ENCODE peak calls at places on chromosomes 12 and 14, in eight cellular contexts. W is HCT116, F is bronchial epithelial cell, V is AG10803, N is left ventricle myocardium inferior, O is neural progenitor cell, B is stomach, P is body of pancreas. G is an unnamed sample.

GRCh38 chr12:24719293-24719721 is 229.6 kb downstream of the BCAT1 start:
- DNase-seq in O (no peak), W (no peak), F (peak), B (no peak), P (no peak), V (peak), N (no peak), G (peak)

GRCh38 chr12:29320295-29321090 is 60.5 kb downstream of the ERGIC2 start:
- DNase-seq in V (peak), W (no peak), O (no peak), N (no peak), B (no peak), F (peak), P (no peak), G (peak)

GRCh38 chr12:127150028-127150427 is 1116.9 kb upstream of the TMEM132C start:
- DNase-seq in V (no peak), W (no peak), B (no peak), N (no peak), P (no peak), O (no peak), F (no peak), G (no peak)

GRCh38 chr14:69797573-69798338 is 715 bp upstream of the SLC10A1 start:
- DNase-seq in N (no peak), O (no peak), V (no peak), B (peak), W (no peak), F (no peak), P (no peak), G (no peak)

GRCh38 chr12:19138551-19139344 is 9.2 kb downstream of the PLEKHA5 start:
- DNase-seq in P (no peak), O (peak), W (no peak), F (peak), B (no peak), N (no peak), V (no peak), G (peak)

GRCh38 chr14:79971330-79971729 is 240.0 kb downstream of the DIO2 start:
- DNase-seq in V (peak), B (no peak), N (no peak), W (no peak), O (no peak), F (peak), P (no peak), G (peak)

GRCh38 chr12:65728348-65728912 is 95.9 kb upstream of the HMGA2 start:
- DNase-seq in P (no peak), V (no peak), W (no peak), O (no peak), N (no peak), F (peak), B (no peak), G (no peak)

GRCh38 chr12:6182279-6182898 is 17.8 kb upstream of the CD9 start:
- DNase-seq in F (peak), O (no peak), W (no peak), V (peak), P (peak), N (peak), B (peak), G (peak)

GRCh38 chr12:45216983-45217485 is 1.1 kb downstream of the ANO6 start:
- DNase-seq in V (peak), F (peak), N (no peak), P (no peak), W (no peak), O (no peak), B (no peak), G (peak)

GRCh38 chr14:54343276-54344121 is 53.3 kb upstream of the CDKN3 start:
- DNase-seq in V (no peak), N (no peak), B (no peak), O (peak), W (no peak), F (no peak), P (no peak), G (peak)

GRCh38 chr12:19031032-19031431 is 98.5 kb upstream of the PLEKHA5 start:
- DNase-seq in V (peak), P (no peak), F (peak), O (no peak), B (no peak), W (peak), N (no peak), G (peak)

GRCh38 chr14:55731881-55732498 is 152.0 kb downstream of the KTN1 start:
- DNase-seq in B (peak), N (no peak), V (peak), F (no peak), P (peak), W (peak), O (peak), G (peak)

GRCh38 chr14:34449819-34450541 is 12.1 kb downstream of the SPTSSA start:
- DNase-seq in P (no peak), N (no peak), V (no peak), W (no peak), F (no peak), B (no peak), O (no peak), G (no peak)

GRCh38 chr12:52204095-52204930 is 12.5 kb upstream of the KRT80 start:
- DNase-seq in W (no peak), B (no peak), N (no peak), F (peak), P (peak), V (no peak), O (no peak), G (no peak)

GRCh38 chr12:6700646-6701051 is at the start of gene PIANP:
- DNase-seq in B (peak), O (peak), N (peak), V (peak), W (no peak), F (no peak), P (peak), G (peak)

GRCh38 chr12:26520154-26520553 is 312.8 kb downstream of the ITPR2 start:
- DNase-seq in W (no peak), O (no peak), V (no peak), B (no peak), F (no peak), P (no peak), N (no peak), G (no peak)

GRCh38 chr14:96150214-96150613 is 54.4 kb upstream of the BDKRB2 start:
- DNase-seq in F (no peak), W (no peak), N (no peak), P (no peak), O (no peak), V (no peak), B (no peak), G (no peak)

GRCh38 chr14:68182492-68182891 is 362.9 kb downstream of the RAD51B start:
- DNase-seq in P (no peak), V (no peak), B (no peak), N (no peak), F (no peak), O (no peak), W (no peak), G (no peak)

GRCh38 chr12:124917135-124917840 is 2.8 kb upstream of the UBC start:
- DNase-seq in F (peak), N (peak), P (peak), W (peak), O (peak), B (peak), V (peak), G (peak)

GRCh38 chr14:93303659-93304058 is 29.2 kb downstream of the BTBD7 start:
- DNase-seq in F (no peak), O (no peak), W (no peak), P (no peak), N (peak), V (no peak), B (no peak), G (no peak)

GRCh38 chr12:1357171-1357570 is 237.2 kb downstream of the FBXL14 start:
- DNase-seq in B (no peak), P (no peak), W (no peak), O (no peak), F (no peak), V (peak), N (no peak), G (peak)

GRCh38 chr12:71958056-71958455 is 19.4 kb downstream of the TPH2 start:
- DNase-seq in N (no peak), P (no peak), B (no peak), V (peak), F (no peak), O (no peak), W (no peak), G (peak)

GRCh38 chr12:26112703-26113147 is 12.1 kb downstream of the BHLHE41 start:
- DNase-seq in B (no peak), V (no peak), F (no peak), N (no peak), P (no peak), W (no peak), O (peak), G (no peak)

GRCh38 chr12:115820661-115821060 is 456.8 kb downstream of the MED13L start:
- DNase-seq in P (no peak), F (no peak), W (no peak), V (no peak), N (no peak), B (no peak), O (no peak), G (no peak)

GRCh38 chr14:104423224-104423681 is 156.3 kb upstream of the C14orf180 start:
- DNase-seq in P (no peak), V (no peak), N (no peak), B (no peak), W (no peak), F (no peak), O (no peak), G (no peak)

GRCh38 chr12:44875954-44876553 is at the start of gene NELL2:
- DNase-seq in O (peak), N (no peak), B (no peak), V (peak), F (peak), W (no peak), P (peak), G (peak)

GRCh38 chr12:39145175-39145999 is 240.0 kb upstream of the CPNE8 start:
- DNase-seq in V (peak), P (peak), O (peak), W (no peak), F (no peak), N (peak), B (peak), G (peak)

GRCh38 chr12:22974865-22975264 is 349.9 kb downstream of the ETNK1 start:
- DNase-seq in B (no peak), F (peak), O (no peak), V (peak), W (peak), P (no peak), N (no peak), G (peak)

GRCh38 chr12:46300906-46301305 is 32.1 kb upstream of the SLC38A1 start:
- DNase-seq in V (peak), P (no peak), N (peak), B (no peak), O (no peak), F (peak), W (no peak), G (peak)

GRCh38 chr12:116183741-116184141 is 93.8 kb downstream of the MED13L start:
- DNase-seq in O (peak), B (no peak), F (no peak), P (no peak), W (no peak), V (no peak), N (no peak), G (peak)

GRCh38 chr12:15336772-15337553 is 14.7 kb downstream of the PTPRO start:
- DNase-seq in W (no peak), O (no peak), B (no peak), V (peak), P (no peak), N (no peak), F (peak), G (peak)

GRCh38 chr12:78331764-78332163 is 501.1 kb downstream of the NAV3 start:
- DNase-seq in B (no peak), V (peak), F (no peak), N (no peak), W (no peak), O (peak), P (no peak), G (peak)

GRCh38 chr14:51302319-51303030 is 62.4 kb downstream of the TMX1 start:
- DNase-seq in B (no peak), V (peak), F (no peak), N (no peak), P (no peak), W (no peak), O (no peak), G (peak)

GRCh38 chr12:65663648-65664047 is 160.6 kb upstream of the HMGA2 start:
- DNase-seq in N (no peak), P (no peak), O (no peak), F (peak), V (no peak), B (no peak), W (no peak), G (no peak)

GRCh38 chr14:51828017-51828797 is 32.2 kb upstream of the GNG2 start:
- DNase-seq in V (peak), B (peak), N (peak), P (no peak), W (peak), F (peak), O (peak), G (peak)

GRCh38 chr12:108289342-108290131 is 49.6 kb downstream of the CMKLR1 start:
- DNase-seq in B (no peak), F (no peak), O (no peak), N (peak), V (peak), P (peak), W (no peak), G (no peak)

DNA sequence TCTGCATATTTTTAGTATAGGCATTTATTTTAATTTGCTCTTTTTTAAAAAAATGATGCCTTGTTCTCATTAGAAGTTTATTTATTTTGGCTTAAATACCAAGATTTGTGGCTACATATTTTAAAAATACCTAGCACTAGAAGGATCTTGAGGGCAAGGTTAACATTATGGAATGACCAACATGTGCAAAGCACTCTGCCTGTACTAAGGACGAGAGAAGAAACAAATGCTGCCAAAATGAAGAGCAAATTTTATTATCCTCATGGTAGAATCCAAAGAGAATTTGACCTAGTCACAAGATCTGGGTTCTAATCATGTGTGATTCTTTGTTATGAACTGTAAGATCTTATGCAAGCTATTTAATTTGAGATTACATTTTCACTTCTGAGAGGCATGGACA is 2.8 kb downstream of the CAND1 start:
- DNase-seq in V (peak), B (no peak), O (no peak), N (no peak), W (no peak), P (no peak), F (no peak), G (peak)
- H3K4me3 ChIP-seq in V (no peak), B (no peak), O (peak), N (peak), W (no peak), P (no peak), F (no peak), G (peak)

GRCh38 chr14:22599349-22599748 is 1.2 kb downstream of the ABHD4 start:
- DNase-seq in O (no peak), P (no peak), V (no peak), W (no peak), F (no peak), N (no peak), B (no peak), G (no peak)

GRCh38 chr14:22597265-22597664 is 835 bp upstream of the ABHD4 start:
- DNase-seq in F (no peak), N (no peak), P (no peak), W (no peak), V (no peak), B (no peak), O (no peak), G (no peak)

GRCh38 chr14:22598896-22599244 is 770 bp downstream of the ABHD4 start:
- DNase-seq in N (no peak), V (peak), W (peak), B (peak), O (peak), P (peak), F (peak), G (peak)

GRCh38 chr14:22597771-22598098 is 365 bp upstream of the ABHD4 start:
- DNase-seq in B (no peak), W (no peak), N (no peak), F (no peak), O (no peak), P (no peak), V (no peak), G (peak)

GRCh38 chr14:22598099-22598895 is at the start of gene ABHD4:
- DNase-seq in F (peak), V (peak), P (peak), B (peak), N (peak), W (no peak), O (peak), G (peak)
- TF ChIP-seq CTCF in F (no peak), V (no peak), P (no peak), B (no peak), N (no peak), W (no peak), O (no peak), G (no peak)

GRCh38 chr12:131808744-131809371 is 19.3 kb upstream of the MMP17 start:
- DNase-seq in B (no peak), N (peak), V (no peak), P (no peak), F (no peak), W (no peak), O (no peak), G (peak)
- H3K4me3 ChIP-seq in B (peak), N (peak), V (peak), P (no peak), F (peak), W (no peak), O (no peak), G (peak)

GRCh38 chr12:21248679-21249078 is 86.0 kb downstream of the SLCO1A2 start:
- DNase-seq in W (no peak), N (no peak), P (no peak), F (peak), B (no peak), V (peak), O (no peak), G (peak)
- TF ChIP-seq CTCF in W (peak), N (no peak), P (no peak), F (no peak), B (no peak), V (no peak), O (peak), G (no peak)

GRCh38 chr12:105561981-105562726 is 231.7 kb downstream of the C12orf75 start:
- DNase-seq in N (peak), F (peak), B (peak), V (peak), P (no peak), O (no peak), W (peak), G (peak)
- H3K4me3 ChIP-seq in N (no peak), F (peak), B (no peak), V (peak), P (no peak), O (no peak), W (peak), G (no peak)

GRCh38 chr14:36151335-36151734 is 25.2 kb downstream of the PTCSC3 start:
- DNase-seq in O (no peak), N (no peak), V (no peak), B (no peak), F (no peak), W (no peak), P (no peak), G (no peak)
- TF ChIP-seq CTCF in O (no peak), N (no peak), V (no peak), B (no peak), F (no peak), W (no peak), P (no peak), G (no peak)

DNA sequence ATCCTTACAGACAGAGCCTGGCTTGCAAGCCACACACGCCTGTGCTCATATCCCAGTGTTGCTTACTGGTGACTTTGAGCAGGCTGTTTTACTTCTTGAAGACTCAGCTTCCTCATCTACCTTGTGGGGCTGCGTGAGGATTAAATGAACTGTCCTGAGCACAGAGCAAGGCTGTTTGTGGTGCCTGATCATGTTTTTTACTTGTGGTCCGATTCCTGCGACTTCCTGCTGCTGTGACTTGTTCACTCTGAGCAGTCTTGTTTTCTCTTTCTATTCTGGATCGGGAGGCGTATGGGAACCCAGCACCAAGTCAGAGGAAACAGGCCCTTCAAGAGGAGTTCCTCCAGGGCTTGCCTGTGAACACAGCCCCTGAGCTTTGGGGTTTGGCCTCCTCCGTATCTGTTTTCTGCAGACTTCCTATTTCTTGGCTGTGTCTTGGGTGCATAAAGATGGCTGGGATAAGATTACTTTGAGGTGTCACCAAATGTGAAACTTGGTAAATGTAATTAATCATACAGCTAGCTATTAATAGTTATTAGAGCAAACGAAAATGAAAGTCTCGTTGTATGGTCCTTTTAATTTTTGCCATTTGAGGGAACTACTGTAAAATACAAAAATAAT is 251.7 kb downstream of the FOXN3 start:
- DNase-seq in B (no peak), N (no peak), P (no peak), F (no peak), V (no peak), W (no peak), O (no peak), G (no peak)
- H3K4me3 ChIP-seq in B (peak), N (peak), P (no peak), F (no peak), V (peak), W (no peak), O (no peak), G (no peak)

DNA sequence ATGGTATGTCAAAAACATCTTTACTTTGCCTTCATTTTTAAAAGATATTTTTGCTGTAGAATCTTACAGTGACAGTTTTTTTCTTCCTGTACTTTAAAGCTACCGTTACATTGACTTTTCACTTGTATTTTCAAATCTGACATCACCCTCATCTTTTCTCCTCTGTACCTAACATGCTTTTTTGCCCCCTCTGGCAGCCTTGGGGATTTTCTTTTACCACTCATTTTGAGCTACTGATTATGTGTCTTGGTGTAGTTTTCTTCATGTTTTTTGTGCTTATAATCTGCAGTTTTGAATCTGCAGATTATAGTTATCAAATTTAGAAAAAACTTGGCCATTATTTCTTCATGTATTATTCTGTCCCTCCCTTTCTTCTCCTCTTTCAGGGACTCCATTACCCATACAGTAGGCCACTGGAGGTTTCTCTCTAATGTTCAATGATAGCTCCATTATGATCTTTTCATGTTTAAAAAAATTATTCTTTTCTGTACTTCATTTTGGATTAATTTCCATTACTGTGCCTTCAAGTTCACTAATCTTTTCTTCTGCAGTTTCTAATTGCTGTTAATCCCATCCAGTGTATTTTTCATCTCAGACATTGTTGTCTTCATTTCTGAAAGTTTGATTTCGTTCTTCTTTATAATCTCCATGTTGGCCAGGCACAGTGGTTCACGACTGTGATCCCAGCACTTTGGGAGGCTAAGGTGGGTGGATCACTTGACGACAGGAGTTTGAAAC is 70.0 kb downstream of the ACADS start:
- DNase-seq in B (no peak), V (no peak), N (no peak), O (no peak), F (no peak), P (no peak), W (no peak), G (no peak)
- TF ChIP-seq CTCF in B (no peak), V (no peak), N (no peak), O (no peak), F (no peak), P (no peak), W (no peak), G (no peak)

G was measured in choroid plexus epithelial cell.